ENCODE peak calls at places on chromosomes 2 and 18, in ten cellular contexts. N is lower lobe of right lung, W is cardiac fibroblast, R is MCF 10A, P is lower leg skin, Z is psoas muscle, O is breast epithelium, D is GM12865, S is stomach, Q is left ventricle myocardium inferior. M is an unnamed sample.

GRCh38 chr2:179751184-179751809 is 110.1 kb downstream of the ZNF385B start:
- DNase-seq in N (no peak), P (no peak), O (no peak), R (peak; percentile 32), W (peak; percentile 57), S (no peak), Z (no peak), Q (no peak), D (peak; percentile 10), M (peak; percentile 64)

GRCh38 chr2:226320073-226320948 is 479.3 kb downstream of the IRS1 start:
- DNase-seq in N (peak; percentile 61), S (peak; percentile 63), Q (no peak), P (no peak), O (no peak), Z (peak; percentile 27), D (no peak), W (no peak), R (no peak), M (no peak)

GRCh38 chr18:10062292-10062940 is 148.6 kb downstream of the VAPA start:
- DNase-seq in O (no peak), Q (no peak), Z (no peak), S (no peak), D (no peak), R (no peak), N (no peak), P (no peak), W (peak; percentile 34), M (peak; percentile 24)

GRCh38 chr2:39532933-39533332 is 95.8 kb upstream of the MAP4K3 start:
- DNase-seq in N (no peak), Z (no peak), P (no peak), R (no peak), W (no peak), O (no peak), D (no peak), S (no peak), Q (no peak), M (no peak)

GRCh38 chr2:149042881-149043280 is 4.4 kb downstream of the LYPD6B start:
- DNase-seq in R (no peak), Z (no peak), N (no peak), P (no peak), W (no peak), O (no peak), S (no peak), Q (no peak), D (no peak), M (no peak)

GRCh38 chr2:38602136-38602731 is 494 bp downstream of the HNRNPLL start:
- DNase-seq in N (peak; percentile 71), D (no peak), P (peak; percentile 26), O (peak; percentile 65), Q (peak; percentile 35), R (peak; percentile 33), Z (no peak), W (no peak), S (peak; percentile 43), M (no peak)

GRCh38 chr18:59697236-59697932 is at the start of gene CCBE1:
- DNase-seq in R (peak; percentile 85), P (peak; percentile 36), W (peak; percentile 81), S (peak; percentile 79), Q (peak; percentile 60), D (peak; percentile 41), O (peak; percentile 62), N (peak; percentile 71), Z (peak; percentile 61), M (peak; percentile 74)

GRCh38 chr2:20113986-20114938 is 62.8 kb upstream of the LAPTM4A start:
- DNase-seq in S (no peak), N (no peak), D (no peak), Q (no peak), R (no peak), W (no peak), O (no peak), Z (no peak), P (no peak), M (no peak)

GRCh38 chr2:73859721-73860586 is 31.2 kb downstream of the STAMBP start:
- DNase-seq in W (peak; percentile 60), P (no peak), D (no peak), R (peak; percentile 68), Q (no peak), Z (no peak), O (no peak), S (no peak), N (no peak), M (peak; percentile 60)

GRCh38 chr2:175441361-175441760 is 259.9 kb upstream of the ATP5MC3 start:
- DNase-seq in D (no peak), Q (no peak), W (no peak), S (no peak), O (no peak), Z (no peak), P (no peak), R (no peak), N (no peak), M (no peak)

GRCh38 chr2:10619643-10620042 is 70.1 kb downstream of the NOL10 start:
- DNase-seq in D (no peak), Z (no peak), P (no peak), O (no peak), Q (no peak), N (no peak), S (no peak), W (no peak), R (no peak), M (no peak)

GRCh38 chr2:209523778-209524362 is 100.0 kb downstream of the MAP2 start:
- DNase-seq in O (no peak), S (no peak), D (peak; percentile 41), P (no peak), Q (no peak), W (no peak), N (no peak), R (no peak), Z (no peak), M (no peak)

GRCh38 chr2:209526541-209526940 is 102.7 kb downstream of the MAP2 start:
- DNase-seq in P (no peak), N (no peak), O (no peak), D (peak; percentile 10), R (no peak), Z (no peak), Q (no peak), S (no peak), W (peak; percentile 52), M (peak; percentile 42)

GRCh38 chr2:209525336-209525735 is 101.5 kb downstream of the MAP2 start:
- DNase-seq in P (no peak), Z (no peak), W (peak; percentile 53), O (no peak), N (no peak), R (no peak), S (no peak), Q (no peak), D (no peak), M (peak; percentile 40)

GRCh38 chr2:209523041-209523740 is 99.3 kb downstream of the MAP2 start:
- DNase-seq in P (no peak), R (no peak), N (no peak), S (no peak), O (no peak), Q (no peak), D (no peak), Z (no peak), W (no peak), M (no peak)

DNA sequence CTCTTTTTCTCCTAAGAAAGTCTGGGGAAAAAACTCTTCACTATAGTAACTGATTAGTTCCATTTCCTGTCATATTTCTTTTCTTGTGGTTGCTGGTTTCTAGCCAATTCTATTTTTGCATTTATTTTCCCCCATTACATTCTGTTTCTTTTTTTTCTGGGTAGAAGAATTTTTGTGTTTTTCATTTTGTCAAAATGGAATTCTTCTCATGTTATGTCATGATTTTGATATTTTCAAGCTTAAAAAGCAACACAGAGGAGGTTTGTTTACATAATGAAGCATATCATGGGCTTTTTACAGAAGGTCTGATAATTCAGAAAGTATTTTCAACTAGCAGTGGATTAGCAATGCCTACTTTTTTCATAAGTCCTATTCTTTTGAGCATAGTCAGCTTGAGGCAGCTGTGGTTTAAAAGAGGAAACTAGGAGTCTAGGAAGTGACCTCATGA is 102.0 kb downstream of the MAP2 start:
- DNase-seq in N (no peak), R (peak; percentile 11), Z (no peak), Q (no peak), D (no peak), S (no peak), P (no peak), W (peak; percentile 90), O (no peak), M (peak; percentile 93)
- TF ChIP-seq CTCF in N (no peak), R (no peak), Z (no peak), Q (no peak), D (no peak), S (no peak), P (no peak), W (no peak), O (no peak), M (no peak)

GRCh38 chr2:264493-265468 is at the start of gene ACP1:
- DNase-seq in N (peak; percentile 99), S (peak; percentile 99), Z (peak; percentile 94), W (peak; percentile 96), O (peak; percentile 97), R (peak; percentile 95), P (peak; percentile 94), Q (peak; percentile 94), D (peak; percentile 98), M (peak; percentile 92)
- TF ChIP-seq CTCF in N (no peak), S (no peak), Z (no peak), W (no peak), O (no peak), R (no peak), P (no peak), Q (no peak), D (no peak), M (no peak)

DNA sequence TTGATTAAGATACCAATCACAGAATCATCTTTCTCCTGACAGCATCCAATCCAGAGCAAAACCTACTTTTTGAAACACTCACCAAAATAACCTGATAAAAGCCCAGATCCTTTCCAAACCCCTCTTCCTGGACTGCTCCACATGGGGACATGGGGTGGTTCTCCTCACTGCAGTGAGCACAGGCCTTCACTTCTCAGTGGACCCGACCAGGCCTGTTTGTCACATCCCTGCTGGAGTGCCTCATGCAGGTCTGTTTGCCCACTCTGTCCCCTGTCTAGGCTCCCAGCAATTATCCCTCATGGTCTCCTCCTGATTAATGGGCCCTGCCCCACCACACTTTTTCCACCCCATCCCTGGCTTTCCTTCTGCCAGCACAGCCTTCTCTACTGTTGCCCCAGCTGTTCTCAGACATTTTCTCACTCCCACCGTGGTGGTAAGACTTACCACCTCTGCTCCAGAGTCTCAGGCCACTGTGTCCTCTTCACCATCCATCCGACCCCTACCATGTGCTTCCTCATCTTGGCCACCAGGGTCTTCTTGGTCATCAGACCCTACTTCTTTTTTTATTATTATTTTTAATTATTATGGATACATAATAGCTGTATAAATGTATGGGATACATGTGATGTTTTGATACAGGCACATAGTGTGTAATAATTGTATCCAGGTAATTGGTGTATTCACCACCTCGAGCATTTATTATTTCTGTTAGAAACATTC is 21.1 kb downstream of the MRPL30 start:
- DNase-seq in N (no peak), D (no peak), W (no peak), O (no peak), P (no peak), Z (no peak), Q (no peak), R (no peak), S (no peak), M (no peak)
- TF ChIP-seq CTCF in N (peak; percentile 9), D (no peak), W (peak; percentile 33), O (no peak), P (no peak), Z (peak; percentile 7), Q (no peak), R (peak; percentile 2), S (no peak), M (peak; percentile 47)

DNA sequence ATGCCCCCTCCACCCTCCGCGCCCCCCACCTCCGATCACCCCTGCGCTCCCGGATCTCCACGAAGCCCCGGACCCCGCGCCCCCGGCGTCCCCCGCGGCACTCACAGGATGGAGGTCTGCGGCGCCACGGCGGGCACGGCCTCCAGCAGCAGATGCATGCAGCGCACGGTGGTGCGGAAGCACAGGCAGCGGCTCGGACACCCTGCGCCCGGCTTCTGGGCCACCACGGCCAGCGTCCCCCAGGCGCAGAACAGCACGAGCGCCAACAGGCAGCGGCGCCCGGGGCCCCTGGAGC is 217 bp downstream of the PXDN start:
- DNase-seq in S (no peak), Z (no peak), W (no peak), N (peak; percentile 52), P (peak; percentile 12), Q (no peak), O (peak; percentile 52), R (peak; percentile 20), D (no peak), M (peak; percentile 40)
- TF ChIP-seq CTCF in S (no peak), Z (no peak), W (no peak), N (no peak), P (no peak), Q (no peak), O (no peak), R (no peak), D (no peak), M (no peak)

M was measured in fibroblast of the aortic adventitia.